ENCODE peak calls at places on chromosomes 7 and 10, in seven cellular contexts. P, N, R, W, T, H and K are unnamed samples.

GRCh38 chr7:123715198-123715597 is 33.6 kb downstream of the WASL start:
- DNase-seq in P (no peak), N (no peak), R (no peak), W (no peak), T (no peak), H (no peak), K (no peak)

GRCh38 chr7:86645174-86645566 is 1.5 kb downstream of the GRM3 start:
- DNase-seq in P (no peak), N (no peak), R (no peak), W (no peak), T (peak), H (no peak), K (no peak)

GRCh38 chr10:14386202-14386593 is 55.5 kb upstream of the FRMD4A start:
- DNase-seq in P (no peak), N (no peak), R (peak), W (no peak), T (no peak), H (no peak), K (peak)

GRCh38 chr10:29656451-29656992 is 21.8 kb upstream of the SVIL start:
- DNase-seq in P (no peak), N (no peak), R (no peak), W (no peak), T (no peak), H (no peak), K (no peak)

GRCh38 chr10:4073912-4074311 is 288.9 kb upstream of the KLF6 start:
- DNase-seq in P (no peak), N (no peak), R (no peak), W (no peak), T (no peak), H (no peak), K (no peak)

GRCh38 chr7:106110238-106110560 is 1.9 kb downstream of the SYPL1 start:
- DNase-seq in P (no peak), N (no peak), R (no peak), W (no peak), T (no peak), H (no peak), K (no peak)

GRCh38 chr10:65570143-65571010 is 1355.5 kb upstream of the LRRTM3 start:
- DNase-seq in P (no peak), N (peak), R (no peak), W (no peak), T (peak), H (peak), K (peak)

GRCh38 chr10:18005781-18006456 is 54.2 kb downstream of the SLC39A12 start:
- DNase-seq in P (no peak), N (no peak), R (no peak), W (peak), T (no peak), H (no peak), K (no peak)

GRCh38 chr7:33062023-33062781 is at the start of gene NT5C3A:
- DNase-seq in P (no peak), N (peak), R (peak), W (no peak), T (peak), H (peak), K (peak)

GRCh38 chr7:131231381-131232220 is 96.1 kb upstream of the MKLN1 start:
- DNase-seq in P (peak), N (no peak), R (peak), W (no peak), T (no peak), H (no peak), K (peak)

GRCh38 chr10:80462277-80462985 is 8.3 kb downstream of the TSPAN14 start:
- DNase-seq in P (no peak), N (no peak), R (no peak), W (no peak), T (no peak), H (no peak), K (no peak)

GRCh38 chr7:7931626-7932025 is 37.0 kb upstream of the GLCCI1 start:
- DNase-seq in P (no peak), N (no peak), R (no peak), W (no peak), T (no peak), H (no peak), K (no peak)

GRCh38 chr10:63720072-63720537 is 198.9 kb downstream of the REEP3 start:
- DNase-seq in P (peak), N (peak), R (peak), W (no peak), T (no peak), H (peak), K (peak)

GRCh38 chr10:114544045-114544659 is 113.9 kb downstream of the ABLIM1 start:
- DNase-seq in P (peak), N (no peak), R (no peak), W (no peak), T (no peak), H (no peak), K (peak)

GRCh38 chr7:123865517-123866117 is 20.6 kb downstream of the HYAL4 start:
- DNase-seq in P (peak), N (peak), R (peak), W (peak), T (peak), H (peak), K (peak)

GRCh38 chr10:49139000-49139865 is 5.4 kb upstream of the FAM170B start:
- DNase-seq in P (no peak), N (no peak), R (no peak), W (no peak), T (no peak), H (no peak), K (no peak)

GRCh38 chr7:37342170-37342569 is 106.5 kb downstream of the ELMO1 start:
- DNase-seq in P (no peak), N (no peak), R (no peak), W (no peak), T (no peak), H (no peak), K (peak)

GRCh38 chr10:75877877-75878276 is 446.5 kb downstream of the LRMDA start:
- DNase-seq in P (no peak), N (no peak), R (no peak), W (no peak), T (no peak), H (no peak), K (no peak)

GRCh38 chr7:26291699-26292538 is at the start of gene SNX10:
- DNase-seq in P (peak), N (peak), R (peak), W (no peak), T (peak), H (peak), K (peak)

GRCh38 chr10:124680675-124681074 is 63.5 kb downstream of the FAM53B start:
- DNase-seq in P (no peak), N (no peak), R (no peak), W (peak), T (no peak), H (no peak), K (no peak)

GRCh38 chr7:20111821-20112542 is 105.2 kb downstream of the MACC1 start:
- DNase-seq in P (no peak), N (peak), R (no peak), W (no peak), T (no peak), H (no peak), K (no peak)

GRCh38 chr7:20440472-20441105 is 109.9 kb downstream of the ITGB8 start:
- DNase-seq in P (no peak), N (peak), R (no peak), W (peak), T (no peak), H (no peak), K (peak)

GRCh38 chr10:1141701-1142100 is 85.5 kb downstream of the WDR37 start:
- DNase-seq in P (no peak), N (no peak), R (no peak), W (no peak), T (no peak), H (no peak), K (no peak)

GRCh38 chr10:123027861-123028260 is 19.1 kb downstream of the ACADSB start:
- DNase-seq in P (no peak), N (no peak), R (no peak), W (no peak), T (no peak), H (no peak), K (no peak)

GRCh38 chr7:101986335-101986734 is 168.9 kb downstream of the CUX1 start:
- DNase-seq in P (no peak), N (peak), R (no peak), W (no peak), T (no peak), H (no peak), K (no peak)

GRCh38 chr7:152989889-152990380 is 230.4 kb downstream of the ACTR3B start:
- DNase-seq in P (no peak), N (peak), R (no peak), W (no peak), T (no peak), H (no peak), K (no peak)

GRCh38 chr10:55476129-55476528 is 675.1 kb upstream of the PCDH15 start:
- DNase-seq in P (no peak), N (no peak), R (no peak), W (no peak), T (no peak), H (no peak), K (no peak)

GRCh38 chr7:76424413-76425111 is at the start of gene ZP3:
- DNase-seq in P (no peak), N (no peak), R (no peak), W (no peak), T (no peak), H (no peak), K (peak)

GRCh38 chr10:2871673-2872219 is 195.6 kb upstream of the PFKP start:
- DNase-seq in P (no peak), N (no peak), R (no peak), W (no peak), T (no peak), H (no peak), K (no peak)

GRCh38 chr10:8056378-8056777 is 1.9 kb downstream of the GATA3 start:
- DNase-seq in P (no peak), N (no peak), R (no peak), W (no peak), T (no peak), H (no peak), K (no peak)

GRCh38 chr7:92643821-92644220 is 53.6 kb upstream of the FAM133B start:
- DNase-seq in P (no peak), N (no peak), R (no peak), W (no peak), T (no peak), H (no peak), K (no peak)